ENCODE peak calls at places on chromosomes 13 and 19, in eight cellular contexts. R, I, O, K, V, Y, F and J are unnamed samples.

GRCh38 chr19:55638864-55639359 is 1.9 kb upstream of the ZNF580 start:
- DNase-seq in R (peak; percentile 52), I (no peak), O (peak; percentile 23), K (peak; percentile 38), V (no peak), Y (no peak), F (peak; percentile 49), J (peak; percentile 76)

GRCh38 chr19:17620696-17621095 is 65.2 kb downstream of the COLGALT1 start:
- DNase-seq in R (no peak), I (no peak), O (no peak), K (no peak), V (no peak), Y (no peak), F (no peak), J (no peak)

GRCh38 chr19:35715981-35716734 is 1.6 kb upstream of the KMT2B start:
- DNase-seq in R (peak; percentile 17), I (no peak), O (peak; percentile 68), K (peak; percentile 72), V (no peak), Y (no peak), F (peak; percentile 39), J (no peak)

GRCh38 chr13:50994651-50995050 is 85.1 kb downstream of the RNASEH2B start:
- DNase-seq in R (no peak), I (no peak), O (no peak), K (no peak), V (no peak), Y (no peak), F (no peak), J (no peak)

GRCh38 chr19:34983786-34984185 is 16.3 kb upstream of the GRAMD1A start:
- DNase-seq in R (no peak), I (no peak), O (no peak), K (no peak), V (no peak), Y (no peak), F (no peak), J (no peak)

GRCh38 chr19:50510700-50511068 is 307 bp downstream of the JOSD2 start:
- DNase-seq in R (no peak), I (no peak), O (no peak), K (no peak), V (no peak), Y (no peak), F (no peak), J (no peak)

GRCh38 chr19:18685597-18686164 is 2.2 kb downstream of the CRTC1 start:
- DNase-seq in R (no peak), I (no peak), O (peak; percentile 14), K (no peak), V (no peak), Y (no peak), F (peak; percentile 3), J (no peak)

GRCh38 chr13:73741111-73741510 is 393.1 kb downstream of the KLF12 start:
- DNase-seq in R (no peak), I (no peak), O (no peak), K (no peak), V (no peak), Y (no peak), F (peak; percentile 11), J (no peak)

GRCh38 chr13:46303743-46304385 is 83.2 kb downstream of the RUBCNL start:
- DNase-seq in R (no peak), I (no peak), O (peak; percentile 76), K (no peak), V (no peak), Y (no peak), F (no peak), J (peak; percentile 79)

GRCh38 chr19:34278783-34279182 is 24.4 kb downstream of the GARRE1 start:
- DNase-seq in R (no peak), I (no peak), O (no peak), K (no peak), V (no peak), Y (no peak), F (no peak), J (no peak)

GRCh38 chr13:101545521-101545920 is 93.0 kb downstream of the ITGBL1 start:
- DNase-seq in R (no peak), I (no peak), O (no peak), K (no peak), V (no peak), Y (no peak), F (no peak), J (no peak)

GRCh38 chr13:76856141-76856571 is 30.0 kb downstream of the KCTD12 start:
- DNase-seq in R (no peak), I (no peak), O (no peak), K (no peak), V (no peak), Y (no peak), F (peak; percentile 75), J (peak; percentile 29)

GRCh38 chr13:45119469-45119989 is 781 bp upstream of the GTF2F2 start:
- DNase-seq in R (peak; percentile 18), I (peak; percentile 54), O (peak; percentile 60), K (no peak), V (no peak), Y (no peak), F (peak; percentile 60), J (peak; percentile 35)